ENCODE peak calls at places on chromosomes 2 and 18, in six cellular contexts. C, R, T, Q, M and G are unnamed samples.

GRCh38 chr2:132473174-132473883 is 56.7 kb downstream of the GPR39 start:
- DNase-seq in C (no peak), R (no peak), T (no peak), Q (no peak), M (no peak), G (no peak)

GRCh38 chr2:47002480-47003381 is 87.1 kb upstream of the MCFD2 start:
- DNase-seq in C (no peak), R (no peak), T (no peak), Q (no peak), M (no peak), G (no peak)

GRCh38 chr2:177552414-177553175 is 160.0 kb downstream of the AGPS start:
- DNase-seq in C (peak; percentile 80), R (peak; percentile 94), T (peak; percentile 74), Q (peak; percentile 89), M (peak; percentile 68), G (peak; percentile 71)

GRCh38 chr2:192196451-192197194 is 1.9 kb upstream of the TMEFF2 start:
- DNase-seq in C (no peak), R (no peak), T (no peak), Q (no peak), M (no peak), G (no peak)

GRCh38 chr2:235926229-235926628 is 242.0 kb downstream of the GBX2 start:
- DNase-seq in C (no peak), R (no peak), T (no peak), Q (no peak), M (no peak), G (no peak)

GRCh38 chr2:163259489-163259888 is 420.9 kb upstream of the KCNH7 start:
- DNase-seq in C (no peak), R (no peak), T (no peak), Q (peak; percentile 44), M (no peak), G (no peak)

GRCh38 chr2:165348441-165348840 is 109.2 kb downstream of the SCN2A start:
- DNase-seq in C (no peak), R (no peak), T (no peak), Q (no peak), M (no peak), G (no peak)

GRCh38 chr2:176122266-176122632 is 270 bp upstream of the HOXD9 start:
- DNase-seq in C (no peak), R (no peak), T (no peak), Q (no peak), M (no peak), G (no peak)

GRCh38 chr2:97906309-97906708 is 89.4 kb downstream of the TMEM131 start:
- DNase-seq in C (no peak), R (no peak), T (no peak), Q (no peak), M (no peak), G (no peak)

GRCh38 chr2:84959494-84960156 is 11.3 kb upstream of the KCMF1 start:
- DNase-seq in C (peak; percentile 85), R (no peak), T (no peak), Q (no peak), M (no peak), G (no peak)

GRCh38 chr2:184814428-184814827 is 216.1 kb downstream of the ZNF804A start:
- DNase-seq in C (no peak), R (no peak), T (no peak), Q (no peak), M (no peak), G (no peak)

GRCh38 chr2:205022751-205023150 is 477.5 kb downstream of the PARD3B start:
- DNase-seq in C (no peak), R (no peak), T (no peak), Q (no peak), M (no peak), G (no peak)

GRCh38 chr2:147886136-147886535 is 41.3 kb downstream of the ACVR2A start:
- DNase-seq in C (no peak), R (no peak), T (no peak), Q (no peak), M (no peak), G (no peak)

GRCh38 chr2:152637251-152637650 is 80.0 kb downstream of the PRPF40A start:
- DNase-seq in C (no peak), R (no peak), T (no peak), Q (no peak), M (no peak), G (no peak)

GRCh38 chr18:50306944-50307343 is 19.5 kb upstream of the CXXC1 start:
- DNase-seq in C (no peak), R (no peak), T (no peak), Q (no peak), M (no peak), G (no peak)

GRCh38 chr2:55239656-55240222 is 7.3 kb downstream of the RPS27A start:
- DNase-seq in C (no peak), R (no peak), T (no peak), Q (peak; percentile 37), M (no peak), G (no peak)

GRCh38 chr2:217064234-217065103 is 204.6 kb upstream of the TNP1 start:
- DNase-seq in C (peak; percentile 13), R (no peak), T (no peak), Q (no peak), M (no peak), G (no peak)

GRCh38 chr2:62705859-62706720 is 577 bp downstream of the EHBP1 start:
- DNase-seq in C (no peak), R (peak; percentile 65), T (peak; percentile 30), Q (peak; percentile 71), M (no peak), G (peak; percentile 39)

GRCh38 chr2:102046135-102046901 is 54.6 kb downstream of the IL1R2 start:
- DNase-seq in C (no peak), R (no peak), T (no peak), Q (peak; percentile 98), M (no peak), G (no peak)

GRCh38 chr2:186380805-186381204 is 105.3 kb upstream of the ZC3H15 start:
- DNase-seq in C (no peak), R (no peak), T (no peak), Q (no peak), M (no peak), G (no peak)

GRCh38 chr2:241701405-241702154 is at the start of gene ING5:
- DNase-seq in C (peak; percentile 73), R (peak; percentile 79), T (peak; percentile 77), Q (peak; percentile 89), M (peak; percentile 46), G (peak; percentile 69)

GRCh38 chr18:78637442-78638402 is 341.9 kb upstream of the SALL3 start:
- DNase-seq in C (no peak), R (no peak), T (no peak), Q (no peak), M (no peak), G (no peak)

GRCh38 chr2:20620696-20621365 is 30.1 kb downstream of the HS1BP3 start:
- DNase-seq in C (no peak), R (no peak), T (no peak), Q (no peak), M (no peak), G (no peak)

GRCh38 chr18:34651586-34652369 is 58.3 kb upstream of the DTNA start:
- DNase-seq in C (no peak), R (no peak), T (no peak), Q (no peak), M (no peak), G (no peak)

GRCh38 chr2:98551316-98551715 is 57.0 kb downstream of the COA5 start:
- DNase-seq in C (no peak), R (no peak), T (no peak), Q (no peak), M (no peak), G (no peak)

GRCh38 chr2:26739514-26739913 is 24.6 kb upstream of the SLC35F6 start:
- DNase-seq in C (no peak), R (no peak), T (no peak), Q (no peak), M (no peak), G (no peak)

GRCh38 chr2:169585673-169586072 is 1.5 kb downstream of the PPIG start:
- DNase-seq in C (no peak), R (no peak), T (no peak), Q (no peak), M (no peak), G (no peak)

GRCh38 chr2:60484080-60484737 is 69.2 kb downstream of the BCL11A start:
- DNase-seq in C (no peak), R (no peak), T (no peak), Q (peak; percentile 13), M (no peak), G (no peak)
- TF ChIP-seq TAF1 in C (no peak), R (no peak), T (no peak), Q (no peak), M (no peak), G (no peak)

GRCh38 chr2:37192551-37192950 is 3.7 kb upstream of the CEBPZOS start:
- DNase-seq in C (no peak), R (no peak), T (no peak), Q (no peak), M (no peak), G (no peak)

GRCh38 chr2:37198681-37199065 is 2.4 kb downstream of the CEBPZOS start:
- DNase-seq in C (no peak), R (no peak), T (no peak), Q (no peak), M (no peak), G (no peak)

GRCh38 chr2:37201208-37201607 is 4.9 kb downstream of the CEBPZOS start:
- DNase-seq in C (no peak), R (no peak), T (no peak), Q (no peak), M (no peak), G (no peak)

GRCh38 chr2:37191747-37192146 is 3.3 kb upstream of the SULT6B1 start:
- DNase-seq in C (no peak), R (no peak), T (no peak), Q (no peak), M (no peak), G (no peak)

DNA sequence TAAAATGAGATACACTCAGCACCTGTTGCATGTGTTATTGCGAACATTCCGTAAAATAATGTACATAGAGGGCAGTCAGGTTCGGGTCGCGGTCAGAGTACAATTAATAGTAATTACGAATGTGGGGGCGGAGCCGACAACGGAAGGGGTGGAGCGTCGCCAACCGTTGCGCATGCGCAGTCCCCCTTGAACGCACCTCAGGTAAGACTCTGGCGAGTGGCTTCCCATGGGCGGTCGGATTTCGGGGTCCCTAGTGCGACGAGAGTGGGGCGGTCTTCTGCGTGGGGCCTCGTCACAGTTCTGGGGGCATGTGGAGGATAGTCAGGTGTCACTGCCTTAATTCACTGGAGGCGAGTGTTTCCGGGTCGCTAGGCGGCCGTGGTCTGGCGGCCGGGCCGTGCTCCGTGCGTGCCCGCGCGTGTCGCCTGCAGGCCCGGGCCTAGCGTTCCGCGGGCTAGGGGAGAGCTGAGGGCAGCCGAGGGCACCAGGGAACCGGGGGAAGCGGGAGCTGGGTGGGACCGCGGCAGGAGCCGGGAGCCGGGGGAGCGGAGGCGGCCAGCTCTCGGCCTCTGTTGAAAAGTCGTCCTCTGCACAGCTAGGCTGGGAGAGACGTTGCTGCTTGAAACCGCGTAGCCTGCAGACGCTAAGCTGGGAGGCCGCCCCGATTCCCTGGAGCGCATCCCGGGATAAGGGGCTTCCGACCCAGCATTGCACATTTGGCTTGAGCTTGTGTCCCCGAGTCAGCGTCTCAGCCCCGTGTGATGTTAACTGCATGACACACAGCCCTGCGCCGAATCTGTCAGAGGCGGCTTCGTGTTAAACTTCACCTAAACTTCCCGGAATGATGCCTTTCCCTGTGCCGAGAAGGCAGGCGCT is at the start of gene CEBPZOS:
- DNase-seq in C (peak; percentile 70), R (peak; percentile 95), T (peak; percentile 70), Q (peak; percentile 80), M (peak; percentile 71), G (peak; percentile 68)
- TF ChIP-seq POLR2A in C (no peak), R (peak; percentile 93), T (peak; percentile 82), Q (peak; percentile 85), M (peak; percentile 86), G (peak; percentile 84)

GRCh38 chr2:230900336-230900995 is 24.6 kb downstream of the GPR55 start:
- DNase-seq in C (no peak), R (no peak), T (no peak), Q (no peak), M (no peak), G (no peak)
- TF ChIP-seq TAF1 in C (no peak), R (no peak), T (no peak), Q (no peak), M (no peak), G (no peak)

GRCh38 chr2:201144101-201145051 is 28.4 kb downstream of the CFLAR start:
- DNase-seq in C (no peak), R (no peak), T (no peak), Q (peak; percentile 70), M (no peak), G (no peak)
- TF ChIP-seq POLR2A in C (no peak), R (no peak), T (peak; percentile 14), Q (no peak), M (no peak), G (peak; percentile 9)